ENCODE peak calls at places on chromosome 6, in eight cellular contexts. X, J, F, W, R, Z, L and S are unnamed samples.

GRCh38 chr6:124823240-124824105 is 138.8 kb upstream of the RNF217 start:
- ATAC-seq in X (no peak), J (no peak), F (no peak), W (no peak), R (no peak), Z (no peak), L (no peak), S (no peak)

GRCh38 chr6:28661097-28661713 is 135.5 kb downstream of the GPX5 start:
- ATAC-seq in X (no peak), J (no peak), F (no peak), W (no peak), R (no peak), Z (no peak), L (no peak), S (no peak)

GRCh38 chr6:21457647-21458046 is 135.9 kb upstream of the SOX4 start:
- ATAC-seq in X (no peak), J (no peak), F (no peak), W (no peak), R (no peak), Z (no peak), L (no peak), S (no peak)

GRCh38 chr6:20606831-20607230 is 72.6 kb downstream of the CDKAL1 start:
- ATAC-seq in X (no peak), J (no peak), F (no peak), W (no peak), R (no peak), Z (no peak), L (no peak), S (no peak)

GRCh38 chr6:116761779-116762178 is 3.7 kb downstream of the FAM162B start:
- ATAC-seq in X (no peak), J (no peak), F (no peak), W (no peak), R (no peak), Z (no peak), L (peak), S (no peak)

GRCh38 chr6:36607782-36608386 is 13.7 kb downstream of the SRSF3 start:
- ATAC-seq in X (no peak), J (no peak), F (no peak), W (no peak), R (no peak), Z (peak), L (no peak), S (no peak)

GRCh38 chr6:136405410-136406029 is 115.9 kb upstream of the BCLAF1 start:
- ATAC-seq in X (no peak), J (no peak), F (no peak), W (no peak), R (no peak), Z (no peak), L (no peak), S (no peak)

GRCh38 chr6:81401970-81402690 is 350.4 kb downstream of the TENT5A start:
- ATAC-seq in X (peak), J (peak), F (no peak), W (no peak), R (no peak), Z (no peak), L (no peak), S (no peak)

GRCh38 chr6:145075425-145075824 is 659.9 kb downstream of the EPM2A start:
- ATAC-seq in X (no peak), J (no peak), F (no peak), W (no peak), R (no peak), Z (no peak), L (no peak), S (no peak)

GRCh38 chr6:110853754-110854477 is 20.7 kb upstream of the AMD1 start:
- ATAC-seq in X (no peak), J (no peak), F (no peak), W (no peak), R (no peak), Z (no peak), L (no peak), S (no peak)

GRCh38 chr6:29764422-29765196 is 41.4 kb downstream of the HLA-F start:
- ATAC-seq in X (no peak), J (no peak), F (no peak), W (no peak), R (no peak), Z (no peak), L (peak), S (no peak)

GRCh38 chr6:111631018-111631417 is 25.3 kb upstream of the TRAF3IP2 start:
- ATAC-seq in X (no peak), J (no peak), F (no peak), W (no peak), R (no peak), Z (no peak), L (no peak), S (no peak)

GRCh38 chr6:43278524-43279078 is 19.5 kb upstream of the SLC22A7 start:
- ATAC-seq in X (peak), J (no peak), F (no peak), W (no peak), R (no peak), Z (no peak), L (no peak), S (no peak)

GRCh38 chr6:45675634-45676033 is 297.9 kb upstream of the SUPT3H start:
- ATAC-seq in X (no peak), J (no peak), F (no peak), W (no peak), R (no peak), Z (no peak), L (no peak), S (no peak)

GRCh38 chr6:70520575-70520974 is 46.2 kb upstream of the SDHAF4 start:
- ATAC-seq in X (no peak), J (no peak), F (no peak), W (no peak), R (no peak), Z (no peak), L (no peak), S (no peak)

GRCh38 chr6:32790306-32790705 is 26.5 kb downstream of the HLA-DOB start:
- ATAC-seq in X (no peak), J (no peak), F (no peak), W (no peak), R (no peak), Z (no peak), L (no peak), S (no peak)

GRCh38 chr6:16227605-16228004 is 10.8 kb upstream of the GMPR start:
- ATAC-seq in X (no peak), J (no peak), F (no peak), W (no peak), R (no peak), Z (no peak), L (no peak), S (no peak)

GRCh38 chr6:125300992-125301434 is 754 bp downstream of the HDDC2 start:
- ATAC-seq in X (peak), J (no peak), F (no peak), W (no peak), R (no peak), Z (no peak), L (no peak), S (no peak)

GRCh38 chr6:75608955-75609533 is 7.4 kb downstream of the SENP6 start:
- ATAC-seq in X (no peak), J (no peak), F (no peak), W (no peak), R (no peak), Z (no peak), L (no peak), S (no peak)

GRCh38 chr6:44036196-44036595 is 91.1 kb downstream of the MRPL14 start:
- ATAC-seq in X (no peak), J (peak), F (no peak), W (no peak), R (no peak), Z (no peak), L (no peak), S (no peak)

GRCh38 chr6:19737968-19738367 is 99.2 kb upstream of the ID4 start:
- ATAC-seq in X (no peak), J (peak), F (no peak), W (no peak), R (no peak), Z (no peak), L (no peak), S (no peak)

GRCh38 chr6:166849762-166850181 is 106.6 kb downstream of the RNASET2 start:
- ATAC-seq in X (no peak), J (no peak), F (no peak), W (no peak), R (no peak), Z (no peak), L (no peak), S (no peak)

GRCh38 chr6:169785566-169785965 is 34.1 kb downstream of the ERMARD start:
- ATAC-seq in X (no peak), J (no peak), F (no peak), W (no peak), R (no peak), Z (no peak), L (no peak), S (no peak)

GRCh38 chr6:52694404-52694803 is 23.5 kb downstream of the TMEM14A start:
- ATAC-seq in X (no peak), J (no peak), F (no peak), W (no peak), R (no peak), Z (no peak), L (no peak), S (no peak)

GRCh38 chr6:162974685-162975084 is 246.9 kb downstream of the PACRG start:
- ATAC-seq in X (no peak), J (no peak), F (no peak), W (no peak), R (no peak), Z (peak), L (no peak), S (no peak)

GRCh38 chr6:149445573-149445972 is 39.2 kb downstream of the ZC3H12D start:
- ATAC-seq in X (no peak), J (no peak), F (no peak), W (no peak), R (no peak), Z (peak), L (peak), S (no peak)

GRCh38 chr6:78917788-78918187 is 50.4 kb downstream of the IRAK1BP1 start:
- ATAC-seq in X (no peak), J (no peak), F (no peak), W (no peak), R (no peak), Z (no peak), L (no peak), S (no peak)

GRCh38 chr6:148432405-148433195 is 90.0 kb downstream of the SASH1 start:
- ATAC-seq in X (peak), J (no peak), F (no peak), W (no peak), R (peak), Z (no peak), L (no peak), S (peak)

GRCh38 chr6:43830775-43831174 is 60.8 kb downstream of the VEGFA start:
- ATAC-seq in X (no peak), J (no peak), F (no peak), W (no peak), R (no peak), Z (no peak), L (no peak), S (no peak)

GRCh38 chr6:31016659-31017299 is 6.5 kb downstream of the MUC22 start:
- ATAC-seq in X (peak), J (no peak), F (no peak), W (no peak), R (no peak), Z (no peak), L (no peak), S (no peak)

GRCh38 chr6:142686719-142686996 is 258.3 kb downstream of the HIVEP2 start:
- ATAC-seq in X (no peak), J (no peak), F (no peak), W (no peak), R (no peak), Z (no peak), L (no peak), S (no peak)

GRCh38 chr6:25112207-25112874 is 166.8 kb upstream of the CARMIL1 start:
- ATAC-seq in X (no peak), J (no peak), F (no peak), W (no peak), R (no peak), Z (no peak), L (no peak), S (no peak)